ENCODE peak calls at places on chromosomes 2 and 18, in seven cellular contexts. M, V, P, O, X, T and N are unnamed samples. For H3K36me3, the result is how much of the 10 kb centered on the place peaks cover.

GRCh38 chr2:237149425-237149824 is 63.7 kb downstream of the COPS8 start:
- DNase-seq in M (no peak), V (no peak), P (peak), O (no peak), X (no peak), T (peak), N (no peak)

GRCh38 chr18:63022429-63023022 is 297.0 kb downstream of the BCL2 start:
- DNase-seq in M (no peak), V (no peak), P (no peak), O (no peak), X (no peak), T (no peak), N (no peak)

GRCh38 chr18:13319629-13320028 is 101.1 kb downstream of the LDLRAD4 start:
- DNase-seq in M (no peak), V (no peak), P (no peak), O (no peak), X (no peak), T (no peak), N (no peak)

GRCh38 chr18:9859232-9859631 is 26.5 kb upstream of the TXNDC2 start:
- DNase-seq in M (no peak), V (no peak), P (no peak), O (no peak), X (no peak), T (no peak), N (no peak)

GRCh38 chr18:46071894-46072867 is at the start of gene PSTPIP2:
- DNase-seq in M (peak), V (peak), P (no peak), O (peak), X (peak), T (peak), N (peak)

GRCh38 chr18:29749699-29750098 is 1292.8 kb downstream of the DSC3 start:
- DNase-seq in M (no peak), V (no peak), P (peak), O (no peak), X (no peak), T (peak), N (no peak)

GRCh38 chr18:76402026-76402990 is 92.7 kb downstream of the ZNF516 start:
- DNase-seq in M (no peak), V (no peak), P (no peak), O (no peak), X (no peak), T (no peak), N (no peak)

GRCh38 chr18:13003466-13003896 is 12.3 kb downstream of the CEP192 start:
- DNase-seq in M (peak), V (no peak), P (peak), O (no peak), X (no peak), T (peak), N (no peak)

GRCh38 chr2:86439879-86440630 is 1.1 kb upstream of the KDM3A start:
- DNase-seq in M (peak), V (no peak), P (no peak), O (no peak), X (no peak), T (no peak), N (no peak)

GRCh38 chr2:88903744-88904353 is 212.4 kb downstream of the RPIA start:
- DNase-seq in M (peak), V (no peak), P (peak), O (no peak), X (no peak), T (no peak), N (no peak)

GRCh38 chr2:70732736-70733427 is 35.1 kb downstream of the ADD2 start:
- DNase-seq in M (no peak), V (no peak), P (no peak), O (no peak), X (no peak), T (no peak), N (no peak)

GRCh38 chr18:59540819-59541218 is 156.4 kb downstream of the CCBE1 start:
- DNase-seq in M (peak), V (no peak), P (no peak), O (no peak), X (no peak), T (no peak), N (no peak)

GRCh38 chr2:39156107-39156506 is 35.3 kb upstream of the SOS1 start:
- DNase-seq in M (peak), V (no peak), P (no peak), O (no peak), X (no peak), T (no peak), N (no peak)

GRCh38 chr2:43934567-43934966 is 61.2 kb downstream of the LRPPRC start:
- DNase-seq in M (no peak), V (no peak), P (peak), O (no peak), X (no peak), T (peak), N (no peak)
- H3K36me3 ChIP-seq in M (under half), V (under half), P (under half), O (under half), X (under half), T (under half), N (under half)

GRCh38 chr18:22962004-22962403 is 28.9 kb downstream of the RBBP8 start:
- DNase-seq in M (no peak), V (no peak), P (no peak), O (no peak), X (no peak), T (no peak), N (no peak)
- H3K36me3 ChIP-seq in M (under half), V (under half), P (under half), O (under half), X (under half), T (under half), N (under half)

GRCh38 chr2:46547223-46548102 is 68.1 kb downstream of the TMEM247 start:
- DNase-seq in M (no peak), V (peak), P (no peak), O (peak), X (peak), T (no peak), N (no peak)
- H3K36me3 ChIP-seq in M (under half), V (under half), P (under half), O (under half), X (under half), T (under half), N (under half)

GRCh38 chr2:127283275-127283674 is 10.7 kb downstream of the ERCC3 start:
- DNase-seq in M (no peak), V (no peak), P (no peak), O (no peak), X (no peak), T (no peak), N (no peak)
- H3K36me3 ChIP-seq in M (under half), V (half or more), P (under half), O (half or more), X (half or more), T (half or more), N (under half)

GRCh38 chr2:227529871-227530270 is 57.9 kb downstream of the AGFG1 start:
- DNase-seq in M (no peak), V (no peak), P (no peak), O (no peak), X (no peak), T (no peak), N (no peak)

GRCh38 chr2:227528803-227529202 is 56.8 kb downstream of the AGFG1 start:
- DNase-seq in M (no peak), V (no peak), P (no peak), O (no peak), X (no peak), T (no peak), N (no peak)

GRCh38 chr2:227524665-227525064 is 52.7 kb downstream of the AGFG1 start:
- DNase-seq in M (no peak), V (no peak), P (no peak), O (no peak), X (no peak), T (no peak), N (no peak)
- H3K36me3 ChIP-seq in M (under half), V (under half), P (under half), O (under half), X (under half), T (under half), N (under half)

GRCh38 chr2:112085382-112085730 is 30.3 kb downstream of the TMEM87B start:
- DNase-seq in M (no peak), V (no peak), P (no peak), O (no peak), X (no peak), T (no peak), N (no peak)
- H3K36me3 ChIP-seq in M (under half), V (half or more), P (under half), O (under half), X (half or more), T (half or more), N (under half)

GRCh38 chr2:186498834-186499233 is 12.8 kb downstream of the ZC3H15 start:
- DNase-seq in M (no peak), V (no peak), P (no peak), O (no peak), X (no peak), T (no peak), N (no peak)

GRCh38 chr2:186497928-186498327 is 11.9 kb downstream of the ZC3H15 start:
- DNase-seq in M (no peak), V (no peak), P (no peak), O (no peak), X (no peak), T (no peak), N (no peak)

GRCh38 chr2:186493564-186494085 is 7.6 kb downstream of the ZC3H15 start:
- DNase-seq in M (no peak), V (no peak), P (no peak), O (no peak), X (no peak), T (no peak), N (no peak)

DNA sequence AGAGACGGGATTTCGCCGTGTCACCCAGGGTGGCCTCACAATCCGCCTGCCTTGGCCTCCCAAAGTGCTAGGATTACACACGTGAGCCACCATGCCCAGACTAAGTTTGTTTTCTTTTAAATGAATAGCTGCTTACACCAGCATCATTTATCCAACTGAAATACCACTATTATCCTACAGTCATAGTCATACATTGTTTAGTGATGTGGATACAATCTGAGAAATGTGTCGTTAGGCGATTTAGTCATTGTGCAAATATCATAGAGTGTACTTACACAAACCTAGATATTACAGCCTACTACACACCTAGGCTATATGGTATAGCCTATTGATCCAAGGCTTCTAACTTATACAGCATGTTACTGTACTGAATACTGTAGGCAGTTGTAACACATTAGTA is 10.3 kb downstream of the ZC3H15 start:
- DNase-seq in M (no peak), V (no peak), P (peak), O (no peak), X (no peak), T (peak), N (no peak)
- H3K36me3 ChIP-seq in M (under half), V (under half), P (under half), O (under half), X (under half), T (under half), N (under half)

GRCh38 chr2:113961000-113961399 is 71.1 kb downstream of the ACTR3 start:
- DNase-seq in M (no peak), V (no peak), P (no peak), O (no peak), X (no peak), T (no peak), N (no peak)
- H3K36me3 ChIP-seq in M (under half), V (under half), P (under half), O (under half), X (under half), T (under half), N (under half)